ENCODE peak calls at places on chromosomes 12 and 14, in ten cellular contexts. One of them, this sample, is unnamed.

GRCh38 chr12:1540690-1541089 is 53.7 kb downstream of the FBXL14 start:
- DNase-seq in AG09319: no peak
- DNase-seq in endodermal cell: no peak
- DNase-seq in type B pancreatic cell: no peak
- DNase-seq in AG09309: no peak
- DNase-seq in IMR-90: peak
- DNase-seq in mesothelial cell of epicardium: no peak
- DNase-seq in breast epithelium: no peak
- DNase-seq in A549: no peak
- DNase-seq in nephron progenitor cell: no peak
- DNase-seq in this sample: no peak

GRCh38 chr14:105007593-105008264 is 13.2 kb downstream of the CDCA4 start:
- DNase-seq in type B pancreatic cell: no peak
- DNase-seq in IMR-90: no peak
- DNase-seq in nephron progenitor cell: no peak
- DNase-seq in mesothelial cell of epicardium: no peak
- DNase-seq in endodermal cell: no peak
- DNase-seq in breast epithelium: no peak
- DNase-seq in A549: no peak
- DNase-seq in AG09319: no peak
- DNase-seq in AG09309: no peak
- DNase-seq in this sample: no peak

GRCh38 chr14:35042632-35043031 is 3.4 kb upstream of the FAM177A1 start:
- DNase-seq in A549: no peak
- DNase-seq in AG09319: no peak
- DNase-seq in endodermal cell: no peak
- DNase-seq in nephron progenitor cell: no peak
- DNase-seq in breast epithelium: no peak
- DNase-seq in type B pancreatic cell: no peak
- DNase-seq in mesothelial cell of epicardium: no peak
- DNase-seq in AG09309: no peak
- DNase-seq in IMR-90: no peak
- DNase-seq in this sample: no peak

GRCh38 chr14:94532462-94532861 is 23.2 kb upstream of the SERPINA12 start:
- DNase-seq in mesothelial cell of epicardium: no peak
- DNase-seq in A549: no peak
- DNase-seq in endodermal cell: no peak
- DNase-seq in nephron progenitor cell: no peak
- DNase-seq in AG09309: no peak
- DNase-seq in type B pancreatic cell: no peak
- DNase-seq in breast epithelium: no peak
- DNase-seq in AG09319: no peak
- DNase-seq in IMR-90: no peak
- DNase-seq in this sample: no peak

GRCh38 chr12:124744659-124745467 is 118.8 kb downstream of the SCARB1 start:
- DNase-seq in IMR-90: no peak
- DNase-seq in nephron progenitor cell: no peak
- DNase-seq in breast epithelium: no peak
- DNase-seq in type B pancreatic cell: no peak
- DNase-seq in AG09309: no peak
- DNase-seq in AG09319: no peak
- DNase-seq in endodermal cell: peak
- DNase-seq in A549: peak
- DNase-seq in mesothelial cell of epicardium: no peak
- DNase-seq in this sample: no peak

GRCh38 chr12:110347767-110348166 is 55.7 kb downstream of the ANAPC7 start:
- DNase-seq in breast epithelium: no peak
- DNase-seq in nephron progenitor cell: no peak
- DNase-seq in A549: no peak
- DNase-seq in IMR-90: no peak
- DNase-seq in mesothelial cell of epicardium: no peak
- DNase-seq in AG09309: no peak
- DNase-seq in endodermal cell: peak
- DNase-seq in type B pancreatic cell: no peak
- DNase-seq in AG09319: no peak
- DNase-seq in this sample: no peak

GRCh38 chr12:117641885-117642284 is 280.5 kb upstream of the NOS1 start:
- DNase-seq in type B pancreatic cell: no peak
- DNase-seq in AG09309: no peak
- DNase-seq in nephron progenitor cell: no peak
- DNase-seq in A549: no peak
- DNase-seq in mesothelial cell of epicardium: no peak
- DNase-seq in IMR-90: no peak
- DNase-seq in endodermal cell: peak
- DNase-seq in AG09319: no peak
- DNase-seq in breast epithelium: no peak
- DNase-seq in this sample: no peak

GRCh38 chr14:42642787-42643186 is 1036.1 kb downstream of the LRFN5 start:
- DNase-seq in mesothelial cell of epicardium: no peak
- DNase-seq in nephron progenitor cell: no peak
- DNase-seq in AG09309: no peak
- DNase-seq in A549: no peak
- DNase-seq in endodermal cell: no peak
- DNase-seq in IMR-90: no peak
- DNase-seq in breast epithelium: no peak
- DNase-seq in type B pancreatic cell: no peak
- DNase-seq in AG09319: no peak
- DNase-seq in this sample: no peak

GRCh38 chr12:95462551-95462950 is 11.4 kb upstream of the METAP2 start:
- DNase-seq in AG09309: no peak
- DNase-seq in IMR-90: no peak
- DNase-seq in type B pancreatic cell: no peak
- DNase-seq in A549: no peak
- DNase-seq in endodermal cell: no peak
- DNase-seq in AG09319: no peak
- DNase-seq in mesothelial cell of epicardium: no peak
- DNase-seq in breast epithelium: no peak
- DNase-seq in nephron progenitor cell: no peak
- DNase-seq in this sample: no peak
- TF ChIP-seq CTCF in AG09309: no peak
- TF ChIP-seq CTCF in IMR-90: no peak
- TF ChIP-seq CTCF in type B pancreatic cell: no peak
- TF ChIP-seq CTCF in A549: no peak
- TF ChIP-seq CTCF in endodermal cell: no peak
- TF ChIP-seq CTCF in AG09319: no peak
- TF ChIP-seq CTCF in mesothelial cell of epicardium: no peak
- TF ChIP-seq CTCF in breast epithelium: no peak
- TF ChIP-seq CTCF in nephron progenitor cell: no peak
- TF ChIP-seq CTCF in this sample: no peak

DNA sequence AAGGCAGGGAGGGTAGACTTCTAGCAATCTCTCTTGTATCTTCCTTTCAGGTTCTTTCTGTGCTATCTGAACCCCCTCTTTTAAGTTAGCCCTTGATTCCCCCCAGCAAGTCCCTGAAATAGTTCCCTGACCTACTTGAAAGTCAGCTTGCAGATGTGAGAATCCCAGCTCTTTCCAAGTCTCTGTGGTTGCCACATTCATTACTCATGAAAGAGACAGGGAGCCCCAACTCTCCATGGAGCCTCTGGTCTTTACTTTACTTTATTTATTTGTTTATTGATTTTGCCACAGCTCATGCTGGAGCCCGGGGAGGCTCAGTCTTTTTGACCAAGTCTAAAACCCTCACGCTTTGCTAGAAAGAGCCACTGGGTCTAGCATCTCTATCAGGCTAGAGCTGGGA is 193.6 kb upstream of the FAR2 start:
- DNase-seq in AG09319: no peak
- DNase-seq in breast epithelium: no peak
- DNase-seq in mesothelial cell of epicardium: no peak
- DNase-seq in endodermal cell: no peak
- DNase-seq in type B pancreatic cell: no peak
- DNase-seq in A549: no peak
- DNase-seq in IMR-90: peak
- DNase-seq in AG09309: no peak
- DNase-seq in nephron progenitor cell: no peak
- DNase-seq in this sample: no peak
- TF ChIP-seq CTCF in AG09319: no peak
- TF ChIP-seq CTCF in breast epithelium: no peak
- TF ChIP-seq CTCF in mesothelial cell of epicardium: no peak
- TF ChIP-seq CTCF in endodermal cell: no peak
- TF ChIP-seq CTCF in type B pancreatic cell: no peak
- TF ChIP-seq CTCF in A549: no peak
- TF ChIP-seq CTCF in IMR-90: no peak
- TF ChIP-seq CTCF in AG09309: no peak
- TF ChIP-seq CTCF in nephron progenitor cell: no peak
- TF ChIP-seq CTCF in this sample: no peak

GRCh38 chr12:15356831-15357456 is 34.6 kb downstream of the PTPRO start:
- DNase-seq in AG09309: no peak
- DNase-seq in A549: no peak
- DNase-seq in endodermal cell: peak
- DNase-seq in nephron progenitor cell: no peak
- DNase-seq in breast epithelium: no peak
- DNase-seq in AG09319: no peak
- DNase-seq in mesothelial cell of epicardium: no peak
- DNase-seq in type B pancreatic cell: no peak
- DNase-seq in IMR-90: no peak
- DNase-seq in this sample: no peak
- TF ChIP-seq CTCF in AG09309: no peak
- TF ChIP-seq CTCF in A549: no peak
- TF ChIP-seq CTCF in endodermal cell: no peak
- TF ChIP-seq CTCF in nephron progenitor cell: no peak
- TF ChIP-seq CTCF in breast epithelium: no peak
- TF ChIP-seq CTCF in AG09319: no peak
- TF ChIP-seq CTCF in mesothelial cell of epicardium: no peak
- TF ChIP-seq CTCF in type B pancreatic cell: no peak
- TF ChIP-seq CTCF in IMR-90: no peak
- TF ChIP-seq CTCF in this sample: no peak

GRCh38 chr14:75142494-75142893 is 15.6 kb upstream of the NEK9 start:
- DNase-seq in nephron progenitor cell: no peak
- DNase-seq in A549: no peak
- DNase-seq in breast epithelium: no peak
- DNase-seq in mesothelial cell of epicardium: no peak
- DNase-seq in type B pancreatic cell: no peak
- DNase-seq in AG09309: no peak
- DNase-seq in AG09319: no peak
- DNase-seq in IMR-90: no peak
- DNase-seq in endodermal cell: no peak
- DNase-seq in this sample: no peak

GRCh38 chr14:75150150-75150549 is 23.3 kb upstream of the NEK9 start:
- DNase-seq in AG09309: no peak
- DNase-seq in mesothelial cell of epicardium: no peak
- DNase-seq in IMR-90: no peak
- DNase-seq in type B pancreatic cell: no peak
- DNase-seq in AG09319: no peak
- DNase-seq in endodermal cell: no peak
- DNase-seq in breast epithelium: no peak
- DNase-seq in nephron progenitor cell: no peak
- DNase-seq in A549: peak
- DNase-seq in this sample: no peak

GRCh38 chr14:75144944-75145343 is 18.1 kb upstream of the NEK9 start:
- DNase-seq in AG09319: no peak
- DNase-seq in AG09309: no peak
- DNase-seq in type B pancreatic cell: no peak
- DNase-seq in A549: no peak
- DNase-seq in mesothelial cell of epicardium: no peak
- DNase-seq in breast epithelium: no peak
- DNase-seq in IMR-90: no peak
- DNase-seq in endodermal cell: no peak
- DNase-seq in nephron progenitor cell: no peak
- DNase-seq in this sample: no peak

GRCh38 chr14:75143761-75144527 is 17.1 kb upstream of the NEK9 start:
- DNase-seq in mesothelial cell of epicardium: no peak
- DNase-seq in type B pancreatic cell: no peak
- DNase-seq in endodermal cell: no peak
- DNase-seq in AG09319: no peak
- DNase-seq in IMR-90: no peak
- DNase-seq in A549: no peak
- DNase-seq in nephron progenitor cell: no peak
- DNase-seq in breast epithelium: no peak
- DNase-seq in AG09309: no peak
- DNase-seq in this sample: no peak

DNA sequence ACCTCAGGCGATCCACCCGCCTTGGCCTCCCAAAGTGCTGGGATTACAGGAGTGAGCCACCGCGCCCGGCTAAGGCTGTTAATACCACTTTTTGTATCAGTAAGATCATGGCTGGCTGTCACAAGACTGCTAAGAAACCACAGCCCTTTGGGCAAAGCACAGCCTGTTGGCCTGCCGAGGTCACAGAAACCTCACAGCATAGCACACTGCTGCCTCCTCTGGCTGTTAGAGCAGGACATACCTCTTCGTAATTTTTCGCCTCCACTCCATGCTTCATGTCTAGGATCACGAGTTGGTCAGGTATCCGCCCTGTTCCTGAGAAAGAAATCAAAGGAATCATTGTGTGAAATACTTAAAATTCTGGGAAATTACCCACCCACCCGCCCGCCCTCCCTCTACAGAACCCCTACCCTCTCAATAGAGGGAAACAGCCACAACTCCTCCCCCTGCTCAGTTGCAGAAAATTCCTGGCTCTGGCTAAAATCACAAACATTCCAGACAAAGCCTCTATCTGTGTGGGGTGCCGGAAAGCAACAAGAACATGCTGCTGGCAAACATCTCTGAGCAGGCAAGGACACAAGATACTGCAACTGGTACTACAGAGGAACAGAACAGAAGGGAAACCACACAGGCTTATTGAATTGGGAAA is 20.7 kb upstream of the NEK9 start:
- DNase-seq in A549: peak
- DNase-seq in breast epithelium: peak
- DNase-seq in IMR-90: peak
- DNase-seq in AG09309: peak
- DNase-seq in AG09319: peak
- DNase-seq in type B pancreatic cell: no peak
- DNase-seq in nephron progenitor cell: peak
- DNase-seq in mesothelial cell of epicardium: peak
- DNase-seq in endodermal cell: peak
- DNase-seq in this sample: peak
- TF ChIP-seq CTCF in A549: no peak
- TF ChIP-seq CTCF in breast epithelium: peak
- TF ChIP-seq CTCF in IMR-90: peak
- TF ChIP-seq CTCF in AG09309: peak
- TF ChIP-seq CTCF in AG09319: peak
- TF ChIP-seq CTCF in type B pancreatic cell: peak
- TF ChIP-seq CTCF in nephron progenitor cell: peak
- TF ChIP-seq CTCF in mesothelial cell of epicardium: no peak
- TF ChIP-seq CTCF in endodermal cell: peak
- TF ChIP-seq CTCF in this sample: peak

GRCh38 chr14:21287166-21287565 is 7.3 kb downstream of the RPGRIP1 start:
- DNase-seq in IMR-90: no peak
- DNase-seq in nephron progenitor cell: no peak
- DNase-seq in A549: no peak
- DNase-seq in AG09319: no peak
- DNase-seq in type B pancreatic cell: peak
- DNase-seq in mesothelial cell of epicardium: no peak
- DNase-seq in AG09309: no peak
- DNase-seq in endodermal cell: no peak
- DNase-seq in breast epithelium: no peak
- DNase-seq in this sample: no peak
- TF ChIP-seq CTCF in IMR-90: no peak
- TF ChIP-seq CTCF in nephron progenitor cell: no peak
- TF ChIP-seq CTCF in A549: no peak
- TF ChIP-seq CTCF in AG09319: no peak
- TF ChIP-seq CTCF in type B pancreatic cell: no peak
- TF ChIP-seq CTCF in mesothelial cell of epicardium: no peak
- TF ChIP-seq CTCF in AG09309: no peak
- TF ChIP-seq CTCF in endodermal cell: no peak
- TF ChIP-seq CTCF in breast epithelium: no peak
- TF ChIP-seq CTCF in this sample: no peak

This sample was measured in natural killer cell.